ENCODE peak calls at places on chromosomes 4 and X, in nine cellular contexts. One of them, this sample, is unnamed.

GRCh38 chr4:11765849-11766453 is 337.3 kb upstream of the HS3ST1 start:
- DNase-seq in lower lobe of right lung: no peak
- DNase-seq in breast epithelium: no peak
- DNase-seq in uterus: no peak
- DNase-seq in HCT116: peak; percentile 57
- DNase-seq in cardiac muscle cell: peak; percentile 70
- DNase-seq in mammary epithelial cell: peak; percentile 41
- DNase-seq in psoas muscle: no peak
- DNase-seq in fibroblast of the aortic adventitia: peak; percentile 69
- DNase-seq in this sample: no peak

GRCh38 chrX:13126785-13127184 is 82.4 kb upstream of the FAM9C start:
- DNase-seq in breast epithelium: no peak
- DNase-seq in cardiac muscle cell: peak; percentile 42
- DNase-seq in psoas muscle: no peak
- DNase-seq in HCT116: no peak
- DNase-seq in lower lobe of right lung: no peak
- DNase-seq in uterus: no peak
- DNase-seq in mammary epithelial cell: no peak
- DNase-seq in fibroblast of the aortic adventitia: peak; percentile 75
- DNase-seq in this sample: no peak

GRCh38 chr4:152485726-152486276 is 50.1 kb downstream of the FBXW7 start:
- DNase-seq in breast epithelium: no peak
- DNase-seq in mammary epithelial cell: peak; percentile 83
- DNase-seq in lower lobe of right lung: no peak
- DNase-seq in HCT116: no peak
- DNase-seq in uterus: no peak
- DNase-seq in psoas muscle: no peak
- DNase-seq in fibroblast of the aortic adventitia: peak; percentile 76
- DNase-seq in cardiac muscle cell: peak; percentile 90
- DNase-seq in this sample: peak; percentile 63

GRCh38 chrX:151789179-151789800 is 54.7 kb downstream of the CNGA2 start:
- DNase-seq in psoas muscle: peak; percentile 77
- DNase-seq in lower lobe of right lung: no peak
- DNase-seq in cardiac muscle cell: peak; percentile 86
- DNase-seq in mammary epithelial cell: peak; percentile 86
- DNase-seq in fibroblast of the aortic adventitia: peak; percentile 90
- DNase-seq in uterus: peak; percentile 64
- DNase-seq in HCT116: no peak
- DNase-seq in breast epithelium: peak; percentile 50
- DNase-seq in this sample: peak; percentile 81

GRCh38 chr4:76582074-76582816 is 147.2 kb downstream of the SHROOM3 start:
- DNase-seq in fibroblast of the aortic adventitia: no peak
- DNase-seq in uterus: no peak
- DNase-seq in HCT116: no peak
- DNase-seq in psoas muscle: no peak
- DNase-seq in breast epithelium: no peak
- DNase-seq in lower lobe of right lung: no peak
- DNase-seq in cardiac muscle cell: no peak
- DNase-seq in mammary epithelial cell: no peak
- DNase-seq in this sample: peak; percentile 57

GRCh38 chr4:95049838-95050237 is 292.1 kb downstream of the BMPR1B start:
- DNase-seq in mammary epithelial cell: no peak
- DNase-seq in breast epithelium: no peak
- DNase-seq in lower lobe of right lung: no peak
- DNase-seq in uterus: no peak
- DNase-seq in cardiac muscle cell: peak; percentile 53
- DNase-seq in psoas muscle: no peak
- DNase-seq in HCT116: no peak
- DNase-seq in fibroblast of the aortic adventitia: peak; percentile 64
- DNase-seq in this sample: peak; percentile 26

GRCh38 chrX:12751887-12752286 is 39.3 kb upstream of the PRPS2 start:
- DNase-seq in HCT116: no peak
- DNase-seq in psoas muscle: no peak
- DNase-seq in uterus: no peak
- DNase-seq in breast epithelium: no peak
- DNase-seq in fibroblast of the aortic adventitia: no peak
- DNase-seq in lower lobe of right lung: no peak
- DNase-seq in cardiac muscle cell: no peak
- DNase-seq in mammary epithelial cell: no peak
- DNase-seq in this sample: no peak

GRCh38 chr4:10582059-10582686 is 102.4 kb downstream of the CLNK start:
- DNase-seq in psoas muscle: no peak
- DNase-seq in HCT116: peak; percentile 54
- DNase-seq in fibroblast of the aortic adventitia: peak; percentile 81
- DNase-seq in lower lobe of right lung: no peak
- DNase-seq in breast epithelium: no peak
- DNase-seq in cardiac muscle cell: peak; percentile 74
- DNase-seq in mammary epithelial cell: peak; percentile 35
- DNase-seq in uterus: peak; percentile 20
- DNase-seq in this sample: peak; percentile 48

GRCh38 chrX:48891402-48892288 is 5.9 kb downstream of the TIMM17B start:
- DNase-seq in HCT116: peak; percentile 60
- DNase-seq in cardiac muscle cell: peak; percentile 94
- DNase-seq in psoas muscle: peak; percentile 92
- DNase-seq in breast epithelium: peak; percentile 82
- DNase-seq in lower lobe of right lung: peak; percentile 91
- DNase-seq in uterus: peak; percentile 89
- DNase-seq in fibroblast of the aortic adventitia: peak; percentile 75
- DNase-seq in mammary epithelial cell: peak; percentile 85
- DNase-seq in this sample: peak; percentile 81

GRCh38 chr4:88722276-88722780 is 24.7 kb upstream of the NAP1L5 start:
- DNase-seq in HCT116: no peak
- DNase-seq in breast epithelium: no peak
- DNase-seq in mammary epithelial cell: no peak
- DNase-seq in fibroblast of the aortic adventitia: no peak
- DNase-seq in cardiac muscle cell: no peak
- DNase-seq in lower lobe of right lung: no peak
- DNase-seq in uterus: no peak
- DNase-seq in psoas muscle: no peak
- DNase-seq in this sample: no peak

GRCh38 chrX:102963955-102964354 is 26.9 kb downstream of the RAB40AL start:
- DNase-seq in cardiac muscle cell: no peak
- DNase-seq in lower lobe of right lung: no peak
- DNase-seq in breast epithelium: no peak
- DNase-seq in HCT116: no peak
- DNase-seq in psoas muscle: no peak
- DNase-seq in uterus: no peak
- DNase-seq in fibroblast of the aortic adventitia: no peak
- DNase-seq in mammary epithelial cell: no peak
- DNase-seq in this sample: no peak

GRCh38 chr4:85591361-85592098 is 116.6 kb downstream of the ARHGAP24 start:
- DNase-seq in breast epithelium: no peak
- DNase-seq in psoas muscle: no peak
- DNase-seq in fibroblast of the aortic adventitia: no peak
- DNase-seq in mammary epithelial cell: no peak
- DNase-seq in HCT116: no peak
- DNase-seq in lower lobe of right lung: no peak
- DNase-seq in uterus: no peak
- DNase-seq in cardiac muscle cell: no peak
- DNase-seq in this sample: peak; percentile 17

GRCh38 chrX:118566359-118566758 is 70.7 kb downstream of the DOCK11 start:
- DNase-seq in lower lobe of right lung: no peak
- DNase-seq in mammary epithelial cell: no peak
- DNase-seq in cardiac muscle cell: peak; percentile 61
- DNase-seq in fibroblast of the aortic adventitia: peak; percentile 79
- DNase-seq in psoas muscle: no peak
- DNase-seq in HCT116: no peak
- DNase-seq in breast epithelium: no peak
- DNase-seq in uterus: no peak
- DNase-seq in this sample: peak; percentile 79

GRCh38 chr4:137312257-137312656 is 220.0 kb downstream of the PCDH18 start:
- DNase-seq in cardiac muscle cell: peak; percentile 30
- DNase-seq in psoas muscle: no peak
- DNase-seq in fibroblast of the aortic adventitia: peak; percentile 39
- DNase-seq in mammary epithelial cell: peak; percentile 12
- DNase-seq in lower lobe of right lung: no peak
- DNase-seq in breast epithelium: no peak
- DNase-seq in uterus: no peak
- DNase-seq in HCT116: no peak
- DNase-seq in this sample: peak; percentile 49

GRCh38 chrX:72126048-72126415 is 5.7 kb downstream of the RTL5 start:
- DNase-seq in cardiac muscle cell: peak; percentile 35
- DNase-seq in fibroblast of the aortic adventitia: peak; percentile 23
- DNase-seq in psoas muscle: no peak
- DNase-seq in breast epithelium: no peak
- DNase-seq in mammary epithelial cell: peak; percentile 14
- DNase-seq in uterus: no peak
- DNase-seq in HCT116: no peak
- DNase-seq in lower lobe of right lung: no peak
- DNase-seq in this sample: no peak

GRCh38 chr4:120071192-120071795 is 4.6 kb upstream of the MAD2L1 start:
- DNase-seq in psoas muscle: no peak
- DNase-seq in mammary epithelial cell: peak; percentile 38
- DNase-seq in breast epithelium: no peak
- DNase-seq in cardiac muscle cell: peak; percentile 82
- DNase-seq in fibroblast of the aortic adventitia: peak; percentile 87
- DNase-seq in uterus: no peak
- DNase-seq in HCT116: peak; percentile 57
- DNase-seq in lower lobe of right lung: no peak
- DNase-seq in this sample: peak; percentile 70

DNA sequence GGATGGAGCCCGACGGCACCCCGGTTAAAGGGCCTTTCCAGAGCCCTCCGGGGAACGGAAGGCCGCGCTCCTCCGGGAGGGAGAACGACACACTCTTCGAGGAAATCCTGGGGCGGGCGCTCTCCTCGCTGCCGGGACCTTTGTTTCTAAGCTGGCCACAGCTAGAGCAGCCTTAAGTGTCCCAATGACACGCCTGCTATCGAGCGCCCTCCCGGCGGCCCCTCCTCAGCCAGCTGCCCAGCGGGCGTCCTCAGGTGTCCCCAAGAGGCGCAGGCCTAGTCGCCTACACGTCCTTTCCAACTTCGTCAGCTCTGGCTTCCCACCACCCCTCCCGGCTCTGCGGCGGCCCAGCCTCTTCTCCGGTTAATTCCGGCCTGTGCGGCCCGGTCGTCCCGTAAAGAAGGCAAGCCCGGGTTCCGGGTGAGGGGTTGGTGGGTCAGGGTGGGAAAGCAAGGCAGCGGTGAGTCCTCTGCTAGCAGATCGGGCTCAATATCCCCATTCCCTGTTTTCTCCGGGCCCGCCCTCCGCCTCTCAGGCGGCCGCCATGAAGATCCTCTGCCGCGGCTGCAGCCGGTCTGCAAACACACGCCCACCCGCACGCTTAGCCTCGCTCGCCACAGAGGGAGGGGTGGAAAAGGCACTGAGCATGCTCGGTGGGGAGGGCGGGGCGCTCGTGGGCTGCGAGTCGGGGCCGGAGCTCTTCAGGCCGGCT is 449 bp upstream of the RAP1GDS1 start:
- DNase-seq in uterus: peak; percentile 96
- DNase-seq in fibroblast of the aortic adventitia: peak; percentile 94
- DNase-seq in cardiac muscle cell: peak; percentile 99
- DNase-seq in mammary epithelial cell: peak; percentile 94
- DNase-seq in breast epithelium: peak; percentile 93
- DNase-seq in HCT116: peak; percentile 89
- DNase-seq in psoas muscle: peak; percentile 98
- DNase-seq in lower lobe of right lung: peak; percentile 98
- DNase-seq in this sample: peak; percentile 97
- TF ChIP-seq CTCF in uterus: no peak
- TF ChIP-seq CTCF in fibroblast of the aortic adventitia: no peak
- TF ChIP-seq CTCF in cardiac muscle cell: no peak
- TF ChIP-seq CTCF in mammary epithelial cell: no peak
- TF ChIP-seq CTCF in breast epithelium: no peak
- TF ChIP-seq CTCF in HCT116: no peak
- TF ChIP-seq CTCF in psoas muscle: no peak
- TF ChIP-seq CTCF in lower lobe of right lung: no peak
- TF ChIP-seq CTCF in this sample: no peak

GRCh38 chr4:123343400-123344060 is 53.1 kb upstream of the SPRY1 start:
- DNase-seq in psoas muscle: no peak
- DNase-seq in HCT116: no peak
- DNase-seq in cardiac muscle cell: peak; percentile 34
- DNase-seq in mammary epithelial cell: no peak
- DNase-seq in uterus: no peak
- DNase-seq in lower lobe of right lung: no peak
- DNase-seq in fibroblast of the aortic adventitia: no peak
- DNase-seq in breast epithelium: no peak
- DNase-seq in this sample: no peak
- TF ChIP-seq CTCF in psoas muscle: no peak
- TF ChIP-seq CTCF in HCT116: no peak
- TF ChIP-seq CTCF in cardiac muscle cell: no peak
- TF ChIP-seq CTCF in mammary epithelial cell: no peak
- TF ChIP-seq CTCF in uterus: no peak
- TF ChIP-seq CTCF in lower lobe of right lung: no peak
- TF ChIP-seq CTCF in fibroblast of the aortic adventitia: no peak
- TF ChIP-seq CTCF in breast epithelium: no peak
- TF ChIP-seq CTCF in this sample: no peak

DNA sequence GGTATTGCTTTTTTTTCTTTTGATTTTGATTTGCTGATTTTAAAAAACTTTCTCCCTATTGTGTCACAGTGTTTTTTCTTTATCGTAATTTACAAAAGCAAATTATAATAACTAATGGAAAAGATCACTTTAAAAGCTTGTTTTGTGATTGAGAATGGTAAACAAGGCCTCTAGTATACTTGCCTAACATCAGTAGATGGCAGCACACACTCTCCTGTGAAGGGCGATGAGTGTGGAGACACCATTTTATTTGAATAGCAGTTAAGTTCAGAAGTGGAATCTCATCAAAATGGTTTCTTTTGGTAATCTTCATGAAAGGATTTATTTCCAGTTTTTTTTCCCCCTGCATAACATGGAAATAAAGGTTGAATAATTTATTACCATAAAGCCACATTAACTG is 72.3 kb downstream of the PAK3 start:
- DNase-seq in psoas muscle: no peak
- DNase-seq in cardiac muscle cell: peak; percentile 11
- DNase-seq in uterus: no peak
- DNase-seq in HCT116: no peak
- DNase-seq in mammary epithelial cell: peak; percentile 12
- DNase-seq in breast epithelium: no peak
- DNase-seq in lower lobe of right lung: no peak
- DNase-seq in fibroblast of the aortic adventitia: no peak
- DNase-seq in this sample: peak; percentile 12
- TF ChIP-seq CTCF in psoas muscle: no peak
- TF ChIP-seq CTCF in cardiac muscle cell: peak; percentile 15
- TF ChIP-seq CTCF in uterus: peak; percentile 20
- TF ChIP-seq CTCF in HCT116: peak; percentile 12
- TF ChIP-seq CTCF in mammary epithelial cell: peak; percentile 49
- TF ChIP-seq CTCF in breast epithelium: no peak
- TF ChIP-seq CTCF in lower lobe of right lung: no peak
- TF ChIP-seq CTCF in fibroblast of the aortic adventitia: no peak
- TF ChIP-seq CTCF in this sample: peak; percentile 25

GRCh38 chrX:53227224-53227765 is 2.3 kb upstream of the KDM5C start:
- DNase-seq in fibroblast of the aortic adventitia: no peak
- DNase-seq in lower lobe of right lung: no peak
- DNase-seq in breast epithelium: no peak
- DNase-seq in psoas muscle: no peak
- DNase-seq in mammary epithelial cell: no peak
- DNase-seq in HCT116: no peak
- DNase-seq in cardiac muscle cell: no peak
- DNase-seq in uterus: no peak
- DNase-seq in this sample: no peak

GRCh38 chrX:53224860-53225797 is at the start of gene KDM5C:
- DNase-seq in lower lobe of right lung: peak; percentile 91
- DNase-seq in HCT116: peak; percentile 77
- DNase-seq in uterus: peak; percentile 91
- DNase-seq in mammary epithelial cell: peak; percentile 90
- DNase-seq in breast epithelium: peak; percentile 80
- DNase-seq in fibroblast of the aortic adventitia: peak; percentile 98
- DNase-seq in cardiac muscle cell: peak; percentile 93
- DNase-seq in psoas muscle: peak; percentile 97
- DNase-seq in this sample: peak; percentile 88

GRCh38 chrX:53223955-53224859 is 800 bp downstream of the KDM5C start:
- DNase-seq in lower lobe of right lung: no peak
- DNase-seq in cardiac muscle cell: peak; percentile 16
- DNase-seq in uterus: peak; percentile 22
- DNase-seq in mammary epithelial cell: peak; percentile 82
- DNase-seq in breast epithelium: no peak
- DNase-seq in HCT116: peak; percentile 28
- DNase-seq in fibroblast of the aortic adventitia: peak; percentile 62
- DNase-seq in psoas muscle: peak; percentile 67
- DNase-seq in this sample: peak; percentile 43

GRCh38 chrX:53223068-53223693 is 1.8 kb downstream of the KDM5C start:
- DNase-seq in uterus: no peak
- DNase-seq in breast epithelium: no peak
- DNase-seq in mammary epithelial cell: peak; percentile 9
- DNase-seq in HCT116: no peak
- DNase-seq in psoas muscle: no peak
- DNase-seq in fibroblast of the aortic adventitia: peak; percentile 8
- DNase-seq in cardiac muscle cell: peak; percentile 5
- DNase-seq in lower lobe of right lung: no peak
- DNase-seq in this sample: peak; percentile 8
- TF ChIP-seq CTCF in uterus: no peak
- TF ChIP-seq CTCF in breast epithelium: no peak
- TF ChIP-seq CTCF in mammary epithelial cell: peak; percentile 20
- TF ChIP-seq CTCF in HCT116: no peak
- TF ChIP-seq CTCF in psoas muscle: no peak
- TF ChIP-seq CTCF in fibroblast of the aortic adventitia: no peak
- TF ChIP-seq CTCF in cardiac muscle cell: no peak
- TF ChIP-seq CTCF in lower lobe of right lung: no peak
- TF ChIP-seq CTCF in this sample: peak; percentile 25